ENCODE peak calls at places on chromosomes 6 and 20, in eight cellular contexts. One of them, this sample, is unnamed.

GRCh38 chr6:41176189-41176588 is 13.3 kb upstream of the TREM2 start:
- DNase-seq in SK-N-SH: no peak
- DNase-seq in heart left ventricle: no peak
- DNase-seq in NCI-H1694 treated with DMSO at 0.1 percent for 48 hours: no peak
- DNase-seq in left cardiac atrium: no peak
- DNase-seq in nucleus accumbens: no peak
- DNase-seq in pancreas: no peak
- DNase-seq in brain microvascular endothelial cell: no peak
- DNase-seq in this sample: no peak

GRCh38 chr6:158174024-158174423 is 5.9 kb downstream of the GTF2H5 start:
- DNase-seq in brain microvascular endothelial cell: no peak
- DNase-seq in nucleus accumbens: no peak
- DNase-seq in heart left ventricle: no peak
- DNase-seq in SK-N-SH: no peak
- DNase-seq in left cardiac atrium: no peak
- DNase-seq in NCI-H1694 treated with DMSO at 0.1 percent for 48 hours: no peak
- DNase-seq in pancreas: no peak
- DNase-seq in this sample: no peak

GRCh38 chr6:7446644-7447325 is 57.2 kb downstream of the RIOK1 start:
- DNase-seq in SK-N-SH: no peak
- DNase-seq in nucleus accumbens: no peak
- DNase-seq in pancreas: no peak
- DNase-seq in left cardiac atrium: no peak
- DNase-seq in heart left ventricle: no peak
- DNase-seq in brain microvascular endothelial cell: no peak
- DNase-seq in NCI-H1694 treated with DMSO at 0.1 percent for 48 hours: no peak
- DNase-seq in this sample: no peak

GRCh38 chr20:34956751-34957472 is 1.2 kb downstream of the MYH7B start:
- DNase-seq in left cardiac atrium: no peak
- DNase-seq in brain microvascular endothelial cell: no peak
- DNase-seq in SK-N-SH: no peak
- DNase-seq in pancreas: no peak
- DNase-seq in heart left ventricle: no peak
- DNase-seq in NCI-H1694 treated with DMSO at 0.1 percent for 48 hours: no peak
- DNase-seq in nucleus accumbens: no peak
- DNase-seq in this sample: no peak

GRCh38 chr20:18138639-18139583 is 1.2 kb downstream of the KAT14 start:
- DNase-seq in pancreas: no peak
- DNase-seq in heart left ventricle: no peak
- DNase-seq in SK-N-SH: no peak
- DNase-seq in left cardiac atrium: no peak
- DNase-seq in nucleus accumbens: no peak
- DNase-seq in brain microvascular endothelial cell: no peak
- DNase-seq in NCI-H1694 treated with DMSO at 0.1 percent for 48 hours: no peak
- DNase-seq in this sample: peak

GRCh38 chr6:55866110-55866509 is 9.3 kb downstream of the BMP5 start:
- DNase-seq in left cardiac atrium: no peak
- DNase-seq in nucleus accumbens: no peak
- DNase-seq in brain microvascular endothelial cell: no peak
- DNase-seq in NCI-H1694 treated with DMSO at 0.1 percent for 48 hours: no peak
- DNase-seq in pancreas: no peak
- DNase-seq in heart left ventricle: no peak
- DNase-seq in SK-N-SH: no peak
- DNase-seq in this sample: no peak

GRCh38 chr6:125201961-125202729 is 48.6 kb downstream of the TPD52L1 start:
- DNase-seq in nucleus accumbens: no peak
- DNase-seq in pancreas: peak
- DNase-seq in NCI-H1694 treated with DMSO at 0.1 percent for 48 hours: no peak
- DNase-seq in SK-N-SH: no peak
- DNase-seq in brain microvascular endothelial cell: peak
- DNase-seq in heart left ventricle: no peak
- DNase-seq in left cardiac atrium: peak
- DNase-seq in this sample: no peak

GRCh38 chr20:18005170-18005989 is 36.6 kb downstream of the MGME1 start:
- DNase-seq in brain microvascular endothelial cell: no peak
- DNase-seq in NCI-H1694 treated with DMSO at 0.1 percent for 48 hours: no peak
- DNase-seq in nucleus accumbens: no peak
- DNase-seq in heart left ventricle: no peak
- DNase-seq in pancreas: no peak
- DNase-seq in left cardiac atrium: no peak
- DNase-seq in SK-N-SH: no peak
- DNase-seq in this sample: no peak

GRCh38 chr6:147126618-147127022 is 77.6 kb upstream of the STXBP5 start:
- DNase-seq in left cardiac atrium: no peak
- DNase-seq in nucleus accumbens: no peak
- DNase-seq in NCI-H1694 treated with DMSO at 0.1 percent for 48 hours: no peak
- DNase-seq in pancreas: no peak
- DNase-seq in heart left ventricle: peak
- DNase-seq in brain microvascular endothelial cell: peak
- DNase-seq in SK-N-SH: no peak
- DNase-seq in this sample: no peak

GRCh38 chr6:169789944-169790927 is 38.8 kb downstream of the ERMARD start:
- DNase-seq in heart left ventricle: peak
- DNase-seq in nucleus accumbens: peak
- DNase-seq in left cardiac atrium: peak
- DNase-seq in brain microvascular endothelial cell: peak
- DNase-seq in SK-N-SH: peak
- DNase-seq in pancreas: peak
- DNase-seq in NCI-H1694 treated with DMSO at 0.1 percent for 48 hours: peak
- DNase-seq in this sample: peak